ENCODE peak calls at places on chromosomes 11 and 22, in seven cellular contexts. O is DMS 273 treated with DMSO at 0.1 percent for 48 hours; A is A673; Y is NCI-H1105 treated with DMSO at 0.1 percent for 48 hours; L is activated CD8-positive, alpha-beta memory T cell treated with anti-CD3 and anti-CD28 coated beads for 1 hour; E is activated naive CD8-positive, alpha-beta T cell treated with anti-CD3 and anti-CD28 coated beads for 36 hours; Q is LoVo. X is an unnamed sample.

GRCh38 chr22:19062139-19062789 is 59.9 kb downstream of the DGCR2 start:
- DNase-seq in Y (no peak), E (no peak), A (no peak), Q (no peak), O (no peak), L (no peak), X (no peak)

GRCh38 chr11:44096360-44097188 is 1.1 kb downstream of the EXT2 start:
- DNase-seq in Y (no peak), A (peak), E (peak), L (no peak), Q (peak), O (no peak), X (peak)

GRCh38 chr11:58965246-58965985 is 26.1 kb downstream of the GLYATL1 start:
- DNase-seq in E (no peak), O (no peak), Q (no peak), L (no peak), A (no peak), Y (no peak), X (peak)

GRCh38 chr11:45961841-45962240 is 39.4 kb downstream of the LARGE2 start:
- DNase-seq in E (no peak), A (no peak), Y (no peak), Q (no peak), O (no peak), L (no peak), X (no peak)

GRCh38 chr22:22235564-22235963 is 9.0 kb upstream of the VPREB1 start:
- DNase-seq in O (no peak), Q (no peak), Y (no peak), L (peak), E (peak), A (peak), X (peak)

GRCh38 chr11:1598816-1599215 is 722 bp upstream of the KRTAP5-2 start:
- DNase-seq in Y (no peak), O (no peak), Q (no peak), A (no peak), E (no peak), L (no peak), X (no peak)

GRCh38 chr11:65932558-65932919 is 12.7 kb upstream of the TSGA10IP start:
- DNase-seq in Y (no peak), E (no peak), O (no peak), L (no peak), Q (no peak), A (peak), X (no peak)

GRCh38 chr11:123122341-123122740 is 60.4 kb upstream of the HSPA8 start:
- DNase-seq in Y (no peak), E (no peak), A (peak), O (no peak), L (no peak), Q (no peak), X (peak)

GRCh38 chr11:8096575-8096974 is 15.6 kb downstream of the TUB start:
- DNase-seq in Q (no peak), Y (no peak), O (no peak), L (no peak), E (no peak), A (no peak), X (no peak)

GRCh38 chr11:6925636-6926207 is 504 bp upstream of the ZNF215 start:
- DNase-seq in Q (peak), O (no peak), A (peak), E (no peak), Y (no peak), L (no peak), X (peak)

GRCh38 chr11:61071208-61071681 is 31.0 kb upstream of the CD5 start:
- DNase-seq in A (no peak), Y (no peak), O (no peak), L (no peak), Q (no peak), E (peak), X (no peak)

GRCh38 chr22:37204045-37204655 is 8.1 kb downstream of the SSTR3 start:
- DNase-seq in E (no peak), O (no peak), A (no peak), Q (no peak), Y (no peak), L (no peak), X (no peak)

GRCh38 chr11:19867064-19867463 is 154.4 kb downstream of the NAV2 start:
- DNase-seq in Y (peak), Q (no peak), O (no peak), E (no peak), L (no peak), A (no peak), X (no peak)

GRCh38 chr11:69446108-69446507 is 35.4 kb upstream of the LINC01488 start:
- DNase-seq in Q (no peak), Y (no peak), E (no peak), L (no peak), A (no peak), O (no peak), X (no peak)

X was measured in fibroblast of the aortic adventitia.